ENCODE peak calls at places on chromosomes 1 and 21, in ten cellular contexts. Y is activated CD4-positive, alpha-beta memory T cell treated with anti-CD3 and anti-CD28 coated beads, Interleukin-2, amount 10 ng/mL, durations not matched to agents 7 days and 5 days; T is iPS-NIHi11; A is frontal cortex; H is GM12892; Q is dorsolateral prefrontal cortex; J is T-cell; U is naive thymus-derived CD8-positive, alpha-beta T cell; W is activated naive CD4-positive, alpha-beta T cell; G is NCI-H460. D is an unnamed sample.

GRCh38 chr1:14350197-14350596 is 248.3 kb upstream of the KAZN start:
- DNase-seq in Y (no peak), T (no peak), A (no peak), H (no peak), Q (no peak), J (no peak), U (no peak), W (no peak), G (no peak), D (no peak)

GRCh38 chr1:17075470-17076255 is 21.8 kb upstream of the SDHB start:
- DNase-seq in Y (peak; percentile 44), T (peak; percentile 83), A (no peak), H (peak; percentile 56), Q (no peak), J (no peak), U (no peak), W (no peak), G (peak; percentile 20), D (peak; percentile 87)

GRCh38 chr21:37294674-37295073 is 27.5 kb upstream of the VPS26C start:
- DNase-seq in Y (no peak), T (no peak), A (no peak), H (no peak), Q (no peak), J (no peak), U (no peak), W (no peak), G (no peak), D (no peak)

GRCh38 chr1:18149113-18149641 is 41.6 kb downstream of the IGSF21 start:
- DNase-seq in Y (no peak), T (peak; percentile 56), A (no peak), H (no peak), Q (no peak), J (no peak), U (no peak), W (no peak), G (no peak), D (peak; percentile 48)

GRCh38 chr1:166174108-166174507 is 7.3 kb upstream of the FAM78B start:
- DNase-seq in Y (no peak), T (no peak), A (no peak), H (no peak), Q (no peak), J (no peak), U (no peak), W (no peak), G (no peak), D (no peak)

GRCh38 chr1:118963138-118963455 is 25.0 kb downstream of the TBX15 start:
- DNase-seq in Y (no peak), T (no peak), A (no peak), H (no peak), Q (no peak), J (no peak), U (no peak), W (no peak), G (no peak), D (no peak)

GRCh38 chr1:43329995-43330751 is 7.4 kb upstream of the MPL start:
- DNase-seq in Y (peak; percentile 23), T (peak; percentile 58), A (no peak), H (peak; percentile 49), Q (no peak), J (no peak), U (no peak), W (no peak), G (no peak), D (peak; percentile 76)

GRCh38 chr1:179973198-179974114 is 18.8 kb downstream of the CEP350 start:
- DNase-seq in Y (no peak), T (no peak), A (no peak), H (no peak), Q (no peak), J (no peak), U (no peak), W (no peak), G (no peak), D (no peak)

GRCh38 chr1:164805399-164805798 is 246.4 kb downstream of the PBX1 start:
- DNase-seq in Y (no peak), T (no peak), A (no peak), H (no peak), Q (no peak), J (no peak), U (no peak), W (no peak), G (no peak), D (no peak)

GRCh38 chr1:47371016-47371517 is 37.5 kb downstream of the CMPK1 start:
- DNase-seq in Y (no peak), T (no peak), A (no peak), H (no peak), Q (no peak), J (no peak), U (no peak), W (no peak), G (no peak), D (no peak)

GRCh38 chr1:57165546-57165945 is 199.7 kb upstream of the C8B start:
- DNase-seq in Y (no peak), T (no peak), A (no peak), H (no peak), Q (no peak), J (no peak), U (no peak), W (no peak), G (no peak), D (no peak)

GRCh38 chr1:211344335-211344664 is 17.7 kb downstream of the TRAF5 start:
- DNase-seq in Y (no peak), T (no peak), A (no peak), H (no peak), Q (no peak), J (no peak), U (no peak), W (no peak), G (no peak), D (no peak)

GRCh38 chr1:25562101-25562927 is 18.9 kb downstream of the LDLRAP1 start:
- DNase-seq in Y (peak; percentile 74), T (no peak), A (no peak), H (peak; percentile 90), Q (no peak), J (peak; percentile 92), U (peak; percentile 94), W (peak; percentile 78), G (no peak), D (no peak)

GRCh38 chr1:180500689-180501088 is 1.7 kb downstream of the ACBD6 start:
- DNase-seq in Y (no peak), T (no peak), A (no peak), H (no peak), Q (no peak), J (no peak), U (no peak), W (no peak), G (no peak), D (no peak)

GRCh38 chr1:9108056-9108665 is 20.7 kb downstream of the GPR157 start:
- DNase-seq in Y (no peak), T (no peak), A (no peak), H (no peak), Q (no peak), J (no peak), U (no peak), W (no peak), G (no peak), D (no peak)

GRCh38 chr1:2228684-2229031 is 539 bp downstream of the SKI start:
- DNase-seq in Y (no peak), T (no peak), A (no peak), H (no peak), Q (no peak), J (no peak), U (no peak), W (no peak), G (no peak), D (no peak)

GRCh38 chr1:6183520-6183989 is 3.4 kb upstream of the CHD5 start:
- DNase-seq in Y (no peak), T (peak; percentile 48), A (no peak), H (no peak), Q (no peak), J (no peak), U (no peak), W (no peak), G (no peak), D (peak; percentile 57)

GRCh38 chr1:204464174-204464573 is 30.4 kb downstream of the PIK3C2B start:
- DNase-seq in Y (no peak), T (no peak), A (no peak), H (no peak), Q (no peak), J (no peak), U (no peak), W (no peak), G (no peak), D (no peak)

GRCh38 chr21:29641635-29642550 is 297.9 kb downstream of the GRIK1 start:
- DNase-seq in Y (no peak), T (no peak), A (no peak), H (no peak), Q (no peak), J (no peak), U (no peak), W (no peak), G (no peak), D (no peak)

GRCh38 chr21:34850166-34850695 is 181.4 kb downstream of the CLIC6 start:
- DNase-seq in Y (no peak), T (no peak), A (no peak), H (no peak), Q (no peak), J (no peak), U (no peak), W (no peak), G (no peak), D (no peak)

GRCh38 chr1:208343226-208343625 is 99.0 kb upstream of the PLXNA2 start:
- DNase-seq in Y (no peak), T (no peak), A (no peak), H (no peak), Q (no peak), J (no peak), U (no peak), W (no peak), G (no peak), D (no peak)

GRCh38 chr1:1132928-1133750 is 17.2 kb upstream of the C1orf159 start:
- DNase-seq in Y (no peak), T (no peak), A (no peak), H (no peak), Q (no peak), J (no peak), U (no peak), W (no peak), G (no peak), D (no peak)

GRCh38 chr1:212531267-212531666 is 77.3 kb upstream of the ATF3 start:
- DNase-seq in Y (no peak), T (no peak), A (no peak), H (no peak), Q (no peak), J (no peak), U (no peak), W (no peak), G (no peak), D (no peak)

GRCh38 chr21:32834825-32835224 is 63.3 kb upstream of the PAXBP1 start:
- DNase-seq in Y (no peak), T (peak; percentile 46), A (no peak), H (no peak), Q (no peak), J (no peak), U (no peak), W (no peak), G (no peak), D (peak; percentile 39)

GRCh38 chr1:67572594-67573221 is 112.3 kb upstream of the GADD45A start:
- DNase-seq in Y (no peak), T (no peak), A (no peak), H (no peak), Q (no peak), J (no peak), U (no peak), W (no peak), G (no peak), D (no peak)

GRCh38 chr1:174519845-174520244 is 72.1 kb downstream of the GPR52 start:
- DNase-seq in Y (no peak), T (no peak), A (no peak), H (no peak), Q (no peak), J (no peak), U (no peak), W (no peak), G (no peak), D (no peak)

GRCh38 chr1:209772116-209772515 is 12.2 kb downstream of the C1orf74 start:
- DNase-seq in Y (no peak), T (no peak), A (no peak), H (no peak), Q (no peak), J (no peak), U (no peak), W (no peak), G (no peak), D (no peak)

GRCh38 chr1:212291505-212292134 is 6.4 kb downstream of the PPP2R5A start:
- DNase-seq in Y (no peak), T (peak; percentile 48), A (no peak), H (no peak), Q (no peak), J (no peak), U (peak; percentile 42), W (no peak), G (peak; percentile 68), D (no peak)

D was measured in H9.